ENCODE peak calls at places on chromosomes 1 and 21, in eight cellular contexts. O is T follicular helper cell, M is NCI-H748 treated with DMSO at 0.1 percent for 48 hours, A is activated T-helper 1 cell treated with Interleukin-2 at 50 U/mL for 16 hours, B is iris pigment epithelial cell, N is thyroid gland, X is GM13976, V is D341Med. Q is an unnamed sample.

GRCh38 chr1:232590742-232591082 is 39.2 kb downstream of the SIPA1L2 start:
- DNase-seq in M (no peak), X (no peak), N (no peak), O (no peak), V (no peak), B (no peak), A (no peak), Q (no peak)

GRCh38 chr1:93180723-93181613 is at the start of gene CCDC18:
- DNase-seq in B (peak; percentile 58), O (peak; percentile 46), V (peak; percentile 36), M (no peak), N (no peak), A (peak; percentile 28), X (peak; percentile 62), Q (peak; percentile 63)

GRCh38 chr1:148315081-148315811 is 163.2 kb upstream of the NBPF11 start:
- DNase-seq in X (no peak), N (no peak), O (no peak), A (no peak), B (peak; percentile 24), M (no peak), V (no peak), Q (peak; percentile 54)

GRCh38 chr1:116433283-116434257 is 60.5 kb downstream of the ATP1A1 start:
- DNase-seq in M (no peak), A (no peak), N (no peak), V (no peak), B (peak; percentile 71), O (no peak), X (no peak), Q (peak; percentile 15)

GRCh38 chr1:64223329-64224151 is 20.1 kb downstream of the UBE2U start:
- DNase-seq in M (no peak), V (no peak), X (peak; percentile 42), N (no peak), A (no peak), B (peak; percentile 95), O (no peak), Q (peak; percentile 92)

GRCh38 chr1:86914998-86915736 is 732 bp downstream of the HS2ST1 start:
- DNase-seq in M (peak; percentile 4), V (peak; percentile 41), B (peak; percentile 69), X (peak; percentile 36), O (peak; percentile 27), A (peak; percentile 13), N (peak; percentile 53), Q (peak; percentile 58)

GRCh38 chr21:44998086-44998620 is 58.3 kb downstream of the SLX9 start:
- DNase-seq in B (no peak), N (no peak), M (no peak), V (no peak), O (no peak), X (no peak), A (no peak), Q (no peak)

GRCh38 chr1:226320930-226321329 is 12.0 kb upstream of the LIN9 start:
- DNase-seq in A (no peak), X (no peak), O (no peak), V (no peak), N (no peak), B (no peak), M (no peak), Q (no peak)

GRCh38 chr1:93663191-93663614 is 18.4 kb downstream of the BCAR3 start:
- DNase-seq in B (no peak), X (no peak), O (no peak), M (no peak), A (no peak), V (no peak), N (no peak), Q (no peak)

GRCh38 chr1:204962742-204963632 is 80.0 kb upstream of the CNTN2 start:
- DNase-seq in V (no peak), O (no peak), M (no peak), A (no peak), X (no peak), B (no peak), N (no peak), Q (no peak)

GRCh38 chr21:43634618-43635017 is 24.7 kb downstream of the HSF2BP start:
- DNase-seq in B (peak; percentile 30), M (no peak), N (no peak), A (no peak), O (no peak), V (no peak), X (no peak), Q (peak; percentile 87)

GRCh38 chr1:10663668-10664035 is 132.8 kb downstream of the CASZ1 start:
- DNase-seq in X (no peak), V (no peak), A (no peak), B (no peak), O (no peak), N (no peak), M (no peak), Q (no peak)